ENCODE peak calls at places on chromosomes 16 and 17, in eight cellular contexts. One of them, this sample, is unnamed. For H3K4me1, the result is how much of the 10 kb centered on the place peaks cover.

GRCh38 chr17:27265333-27265732 is 28.6 kb upstream of the WSB1 start:
- DNase-seq in heart left ventricle: no peak
- DNase-seq in fibroblast of lung: no peak
- DNase-seq in esophagus muscularis mucosa: no peak
- DNase-seq in psoas muscle: no peak
- DNase-seq in mesenchymal stem cell: no peak
- DNase-seq in CD8-positive, alpha-beta memory T cell: no peak
- DNase-seq in CD8-positive, alpha-beta T cell: no peak
- DNase-seq in this sample: peak

GRCh38 chr16:11005611-11005975 is 61.2 kb downstream of the CLEC16A start:
- DNase-seq in CD8-positive, alpha-beta memory T cell: no peak
- DNase-seq in mesenchymal stem cell: peak
- DNase-seq in heart left ventricle: no peak
- DNase-seq in CD8-positive, alpha-beta T cell: no peak
- DNase-seq in esophagus muscularis mucosa: no peak
- DNase-seq in fibroblast of lung: peak
- DNase-seq in psoas muscle: no peak
- DNase-seq in this sample: no peak

GRCh38 chr16:9854665-9855064 is 327.6 kb downstream of the GRIN2A start:
- DNase-seq in fibroblast of lung: peak
- DNase-seq in esophagus muscularis mucosa: peak
- DNase-seq in psoas muscle: peak
- DNase-seq in CD8-positive, alpha-beta memory T cell: no peak
- DNase-seq in mesenchymal stem cell: no peak
- DNase-seq in CD8-positive, alpha-beta T cell: no peak
- DNase-seq in heart left ventricle: peak
- DNase-seq in this sample: peak

GRCh38 chr16:27918755-27919154 is 144.8 kb downstream of the GSG1L start:
- DNase-seq in fibroblast of lung: no peak
- DNase-seq in psoas muscle: no peak
- DNase-seq in heart left ventricle: no peak
- DNase-seq in mesenchymal stem cell: no peak
- DNase-seq in esophagus muscularis mucosa: no peak
- DNase-seq in CD8-positive, alpha-beta memory T cell: no peak
- DNase-seq in CD8-positive, alpha-beta T cell: no peak
- DNase-seq in this sample: no peak

GRCh38 chr16:70294385-70295029 is 4.5 kb upstream of the DDX19B start:
- DNase-seq in heart left ventricle: no peak
- DNase-seq in CD8-positive, alpha-beta memory T cell: no peak
- DNase-seq in psoas muscle: no peak
- DNase-seq in fibroblast of lung: no peak
- DNase-seq in CD8-positive, alpha-beta T cell: no peak
- DNase-seq in mesenchymal stem cell: no peak
- DNase-seq in esophagus muscularis mucosa: no peak
- DNase-seq in this sample: no peak

GRCh38 chr17:17112628-17113200 is 70.5 kb downstream of the MPRIP start:
- DNase-seq in heart left ventricle: no peak
- DNase-seq in CD8-positive, alpha-beta memory T cell: no peak
- DNase-seq in CD8-positive, alpha-beta T cell: no peak
- DNase-seq in esophagus muscularis mucosa: no peak
- DNase-seq in fibroblast of lung: no peak
- DNase-seq in psoas muscle: peak
- DNase-seq in mesenchymal stem cell: no peak
- DNase-seq in this sample: no peak

GRCh38 chr16:52114414-52114813 is 432.5 kb downstream of the TOX3 start:
- DNase-seq in CD8-positive, alpha-beta memory T cell: no peak
- DNase-seq in esophagus muscularis mucosa: no peak
- DNase-seq in psoas muscle: no peak
- DNase-seq in fibroblast of lung: no peak
- DNase-seq in CD8-positive, alpha-beta T cell: no peak
- DNase-seq in heart left ventricle: no peak
- DNase-seq in mesenchymal stem cell: no peak
- DNase-seq in this sample: no peak

GRCh38 chr17:16415031-16415924 is at the start of gene TRPV2:
- DNase-seq in fibroblast of lung: no peak
- DNase-seq in esophagus muscularis mucosa: no peak
- DNase-seq in psoas muscle: peak
- DNase-seq in heart left ventricle: peak
- DNase-seq in CD8-positive, alpha-beta T cell: peak
- DNase-seq in CD8-positive, alpha-beta memory T cell: peak
- DNase-seq in mesenchymal stem cell: no peak
- DNase-seq in this sample: no peak

GRCh38 chr16:58197314-58198012 is 443 bp downstream of the CSNK2A2 start:
- DNase-seq in heart left ventricle: no peak
- DNase-seq in CD8-positive, alpha-beta T cell: no peak
- DNase-seq in mesenchymal stem cell: peak
- DNase-seq in esophagus muscularis mucosa: no peak
- DNase-seq in fibroblast of lung: no peak
- DNase-seq in psoas muscle: peak
- DNase-seq in CD8-positive, alpha-beta memory T cell: no peak
- DNase-seq in this sample: no peak

GRCh38 chr17:69486779-69487637 is 72.5 kb downstream of the MAP2K6 start:
- DNase-seq in mesenchymal stem cell: no peak
- DNase-seq in CD8-positive, alpha-beta memory T cell: no peak
- DNase-seq in heart left ventricle: no peak
- DNase-seq in psoas muscle: no peak
- DNase-seq in CD8-positive, alpha-beta T cell: no peak
- DNase-seq in fibroblast of lung: no peak
- DNase-seq in esophagus muscularis mucosa: no peak
- DNase-seq in this sample: no peak

GRCh38 chr16:27235938-27236245 is 32.6 kb downstream of the KDM8 start:
- DNase-seq in fibroblast of lung: no peak
- DNase-seq in esophagus muscularis mucosa: no peak
- DNase-seq in CD8-positive, alpha-beta memory T cell: no peak
- DNase-seq in psoas muscle: no peak
- DNase-seq in heart left ventricle: no peak
- DNase-seq in mesenchymal stem cell: no peak
- DNase-seq in CD8-positive, alpha-beta T cell: no peak
- DNase-seq in this sample: no peak

GRCh38 chr16:11024333-11025053 is 80.1 kb downstream of the CLEC16A start:
- DNase-seq in esophagus muscularis mucosa: no peak
- DNase-seq in psoas muscle: no peak
- DNase-seq in mesenchymal stem cell: no peak
- DNase-seq in fibroblast of lung: no peak
- DNase-seq in heart left ventricle: no peak
- DNase-seq in CD8-positive, alpha-beta T cell: no peak
- DNase-seq in CD8-positive, alpha-beta memory T cell: no peak
- DNase-seq in this sample: no peak

GRCh38 chr17:4476017-4476416 is 22.7 kb upstream of the SPNS2 start:
- DNase-seq in CD8-positive, alpha-beta T cell: no peak
- DNase-seq in mesenchymal stem cell: no peak
- DNase-seq in fibroblast of lung: no peak
- DNase-seq in heart left ventricle: no peak
- DNase-seq in esophagus muscularis mucosa: no peak
- DNase-seq in psoas muscle: no peak
- DNase-seq in CD8-positive, alpha-beta memory T cell: no peak
- DNase-seq in this sample: no peak

GRCh38 chr17:80256034-80256350 is 4.7 kb upstream of the RNF213 start:
- DNase-seq in fibroblast of lung: no peak
- DNase-seq in CD8-positive, alpha-beta memory T cell: no peak
- DNase-seq in CD8-positive, alpha-beta T cell: no peak
- DNase-seq in esophagus muscularis mucosa: no peak
- DNase-seq in heart left ventricle: no peak
- DNase-seq in mesenchymal stem cell: no peak
- DNase-seq in psoas muscle: no peak
- DNase-seq in this sample: no peak
- H3K4me1 ChIP-seq in fibroblast of lung: under half
- H3K4me1 ChIP-seq in CD8-positive, alpha-beta memory T cell: under half
- H3K4me1 ChIP-seq in CD8-positive, alpha-beta T cell: under half
- H3K4me1 ChIP-seq in esophagus muscularis mucosa: under half
- H3K4me1 ChIP-seq in heart left ventricle: under half
- H3K4me1 ChIP-seq in mesenchymal stem cell: under half
- H3K4me1 ChIP-seq in psoas muscle: under half
- H3K4me1 ChIP-seq in this sample: under half

GRCh38 chr17:79940381-79941087 is 95.1 kb downstream of the TBC1D16 start:
- DNase-seq in CD8-positive, alpha-beta memory T cell: no peak
- DNase-seq in mesenchymal stem cell: no peak
- DNase-seq in CD8-positive, alpha-beta T cell: no peak
- DNase-seq in heart left ventricle: no peak
- DNase-seq in psoas muscle: peak
- DNase-seq in esophagus muscularis mucosa: no peak
- DNase-seq in fibroblast of lung: no peak
- DNase-seq in this sample: no peak
- H3K4me1 ChIP-seq in CD8-positive, alpha-beta memory T cell: under half
- H3K4me1 ChIP-seq in mesenchymal stem cell: under half
- H3K4me1 ChIP-seq in CD8-positive, alpha-beta T cell: under half
- H3K4me1 ChIP-seq in heart left ventricle: under half
- H3K4me1 ChIP-seq in psoas muscle: under half
- H3K4me1 ChIP-seq in esophagus muscularis mucosa: under half
- H3K4me1 ChIP-seq in fibroblast of lung: under half
- H3K4me1 ChIP-seq in this sample: under half

GRCh38 chr16:14470788-14471187 is 159.3 kb downstream of the PARN start:
- DNase-seq in heart left ventricle: no peak
- DNase-seq in psoas muscle: no peak
- DNase-seq in CD8-positive, alpha-beta memory T cell: no peak
- DNase-seq in esophagus muscularis mucosa: no peak
- DNase-seq in mesenchymal stem cell: no peak
- DNase-seq in CD8-positive, alpha-beta T cell: no peak
- DNase-seq in fibroblast of lung: no peak
- DNase-seq in this sample: no peak

GRCh38 chr16:14475370-14476139 is 154.5 kb downstream of the PARN start:
- DNase-seq in CD8-positive, alpha-beta memory T cell: no peak
- DNase-seq in mesenchymal stem cell: no peak
- DNase-seq in CD8-positive, alpha-beta T cell: no peak
- DNase-seq in esophagus muscularis mucosa: no peak
- DNase-seq in heart left ventricle: no peak
- DNase-seq in psoas muscle: no peak
- DNase-seq in fibroblast of lung: no peak
- DNase-seq in this sample: no peak

GRCh38 chr16:14476183-14476582 is 153.9 kb downstream of the PARN start:
- DNase-seq in mesenchymal stem cell: no peak
- DNase-seq in CD8-positive, alpha-beta T cell: no peak
- DNase-seq in esophagus muscularis mucosa: no peak
- DNase-seq in psoas muscle: no peak
- DNase-seq in heart left ventricle: no peak
- DNase-seq in CD8-positive, alpha-beta memory T cell: no peak
- DNase-seq in fibroblast of lung: no peak
- DNase-seq in this sample: no peak

GRCh38 chr16:14472357-14472756 is 157.7 kb downstream of the PARN start:
- DNase-seq in heart left ventricle: no peak
- DNase-seq in CD8-positive, alpha-beta memory T cell: no peak
- DNase-seq in esophagus muscularis mucosa: no peak
- DNase-seq in fibroblast of lung: no peak
- DNase-seq in CD8-positive, alpha-beta T cell: no peak
- DNase-seq in psoas muscle: no peak
- DNase-seq in mesenchymal stem cell: no peak
- DNase-seq in this sample: no peak

DNA sequence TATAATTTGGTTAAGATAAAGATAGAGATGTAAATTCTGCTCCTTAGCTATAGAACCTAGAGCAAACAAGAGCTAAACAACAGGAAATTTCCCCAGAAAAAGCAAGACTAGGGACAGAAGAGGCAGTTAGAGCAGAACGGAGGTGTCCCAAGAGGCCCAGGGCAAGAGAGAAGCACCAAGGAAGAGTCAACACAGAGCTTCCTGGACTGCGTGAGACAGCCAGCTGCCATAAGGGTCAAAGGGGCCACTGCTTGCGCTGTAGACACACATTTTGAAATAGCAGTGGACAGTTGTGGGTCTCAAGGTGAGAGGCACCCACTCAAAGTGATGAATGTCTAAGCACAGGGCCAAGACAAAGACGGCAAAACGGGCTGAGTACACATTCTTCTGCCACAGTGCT is 156.6 kb downstream of the PARN start:
- DNase-seq in esophagus muscularis mucosa: no peak
- DNase-seq in heart left ventricle: no peak
- DNase-seq in fibroblast of lung: no peak
- DNase-seq in CD8-positive, alpha-beta T cell: no peak
- DNase-seq in psoas muscle: no peak
- DNase-seq in mesenchymal stem cell: no peak
- DNase-seq in CD8-positive, alpha-beta memory T cell: no peak
- DNase-seq in this sample: no peak
- H3K4me1 ChIP-seq in esophagus muscularis mucosa: under half
- H3K4me1 ChIP-seq in heart left ventricle: under half
- H3K4me1 ChIP-seq in fibroblast of lung: under half
- H3K4me1 ChIP-seq in CD8-positive, alpha-beta T cell: under half
- H3K4me1 ChIP-seq in psoas muscle: under half
- H3K4me1 ChIP-seq in mesenchymal stem cell: under half
- H3K4me1 ChIP-seq in CD8-positive, alpha-beta memory T cell: under half
- H3K4me1 ChIP-seq in this sample: under half

GRCh38 chr16:65618335-65618734 is 496.5 kb upstream of the CDH11 start:
- DNase-seq in esophagus muscularis mucosa: no peak
- DNase-seq in CD8-positive, alpha-beta T cell: no peak
- DNase-seq in mesenchymal stem cell: no peak
- DNase-seq in CD8-positive, alpha-beta memory T cell: no peak
- DNase-seq in psoas muscle: no peak
- DNase-seq in heart left ventricle: no peak
- DNase-seq in fibroblast of lung: no peak
- DNase-seq in this sample: no peak

GRCh38 chr16:65621640-65622039 is 499.8 kb upstream of the CDH11 start:
- DNase-seq in psoas muscle: no peak
- DNase-seq in fibroblast of lung: no peak
- DNase-seq in CD8-positive, alpha-beta T cell: no peak
- DNase-seq in mesenchymal stem cell: no peak
- DNase-seq in heart left ventricle: no peak
- DNase-seq in CD8-positive, alpha-beta memory T cell: no peak
- DNase-seq in esophagus muscularis mucosa: no peak
- DNase-seq in this sample: no peak

GRCh38 chr16:65619606-65620005 is 497.7 kb upstream of the CDH11 start:
- DNase-seq in CD8-positive, alpha-beta memory T cell: no peak
- DNase-seq in CD8-positive, alpha-beta T cell: no peak
- DNase-seq in heart left ventricle: no peak
- DNase-seq in psoas muscle: no peak
- DNase-seq in mesenchymal stem cell: no peak
- DNase-seq in esophagus muscularis mucosa: no peak
- DNase-seq in fibroblast of lung: no peak
- DNase-seq in this sample: no peak

GRCh38 chr16:65618931-65619330 is 497.1 kb upstream of the CDH11 start:
- DNase-seq in CD8-positive, alpha-beta T cell: no peak
- DNase-seq in heart left ventricle: no peak
- DNase-seq in esophagus muscularis mucosa: no peak
- DNase-seq in fibroblast of lung: no peak
- DNase-seq in psoas muscle: no peak
- DNase-seq in mesenchymal stem cell: no peak
- DNase-seq in CD8-positive, alpha-beta memory T cell: no peak
- DNase-seq in this sample: no peak

GRCh38 chr16:65617421-65617820 is 495.6 kb upstream of the CDH11 start:
- DNase-seq in CD8-positive, alpha-beta T cell: no peak
- DNase-seq in psoas muscle: no peak
- DNase-seq in CD8-positive, alpha-beta memory T cell: no peak
- DNase-seq in heart left ventricle: no peak
- DNase-seq in mesenchymal stem cell: no peak
- DNase-seq in fibroblast of lung: no peak
- DNase-seq in esophagus muscularis mucosa: no peak
- DNase-seq in this sample: no peak
- H3K4me1 ChIP-seq in CD8-positive, alpha-beta T cell: under half
- H3K4me1 ChIP-seq in psoas muscle: under half
- H3K4me1 ChIP-seq in CD8-positive, alpha-beta memory T cell: under half
- H3K4me1 ChIP-seq in heart left ventricle: under half
- H3K4me1 ChIP-seq in mesenchymal stem cell: under half
- H3K4me1 ChIP-seq in fibroblast of lung: under half
- H3K4me1 ChIP-seq in esophagus muscularis mucosa: under half
- H3K4me1 ChIP-seq in this sample: under half

This sample was measured in endothelial cell of umbilical vein.